ENCODE peak calls at places on chromosome 19, in six cellular contexts. One of them, this sample, is unnamed.

GRCh38 chr19:13585512-13585911 is 79.2 kb upstream of the CACNA1A start:
- DNase-seq in thyroid gland: no peak
- DNase-seq in T-helper 9 cell: no peak
- DNase-seq in astrocyte of the spinal cord: no peak
- DNase-seq in LHCN-M2: no peak
- DNase-seq in cardiac fibroblast: no peak
- DNase-seq in this sample: no peak

GRCh38 chr19:18173054-18173571 is 500 bp upstream of the IFI30 start:
- DNase-seq in thyroid gland: no peak
- DNase-seq in T-helper 9 cell: no peak
- DNase-seq in astrocyte of the spinal cord: no peak
- DNase-seq in LHCN-M2: peak; percentile 58
- DNase-seq in cardiac fibroblast: peak; percentile 67
- DNase-seq in this sample: no peak

GRCh38 chr19:5445667-5446066 is 9.6 kb upstream of the ZNRF4 start:
- DNase-seq in thyroid gland: no peak
- DNase-seq in T-helper 9 cell: no peak
- DNase-seq in astrocyte of the spinal cord: no peak
- DNase-seq in LHCN-M2: no peak
- DNase-seq in cardiac fibroblast: peak; percentile 16
- DNase-seq in this sample: no peak

GRCh38 chr19:15180451-15181390 is 20.1 kb downstream of the NOTCH3 start:
- DNase-seq in thyroid gland: no peak
- DNase-seq in T-helper 9 cell: no peak
- DNase-seq in astrocyte of the spinal cord: no peak
- DNase-seq in LHCN-M2: no peak
- DNase-seq in cardiac fibroblast: no peak
- DNase-seq in this sample: no peak

GRCh38 chr19:48548253-48548911 is 3.6 kb upstream of the SULT2B1 start:
- DNase-seq in thyroid gland: no peak
- DNase-seq in T-helper 9 cell: no peak
- DNase-seq in astrocyte of the spinal cord: no peak
- DNase-seq in LHCN-M2: no peak
- DNase-seq in cardiac fibroblast: no peak
- DNase-seq in this sample: no peak

GRCh38 chr19:1260749-1261511 is 8.2 kb upstream of the CIRBP start:
- DNase-seq in thyroid gland: peak; percentile 96
- DNase-seq in T-helper 9 cell: peak; percentile 94
- DNase-seq in astrocyte of the spinal cord: peak; percentile 97
- DNase-seq in LHCN-M2: peak; percentile 94
- DNase-seq in cardiac fibroblast: peak; percentile 97
- DNase-seq in this sample: peak; percentile 97

GRCh38 chr19:39645800-39646411 is 9.8 kb upstream of the LGALS16 start:
- DNase-seq in thyroid gland: peak; percentile 33
- DNase-seq in T-helper 9 cell: no peak
- DNase-seq in astrocyte of the spinal cord: peak; percentile 14
- DNase-seq in LHCN-M2: peak; percentile 18
- DNase-seq in cardiac fibroblast: peak; percentile 42
- DNase-seq in this sample: peak; percentile 36

GRCh38 chr19:31231181-31231580 is 118.1 kb downstream of the TSHZ3 start:
- DNase-seq in thyroid gland: no peak
- DNase-seq in T-helper 9 cell: no peak
- DNase-seq in astrocyte of the spinal cord: peak; percentile 30
- DNase-seq in LHCN-M2: peak; percentile 30
- DNase-seq in cardiac fibroblast: peak; percentile 7
- DNase-seq in this sample: no peak

GRCh38 chr19:12137541-12137940 is 2.6 kb downstream of the ZNF20 start:
- DNase-seq in thyroid gland: no peak
- DNase-seq in T-helper 9 cell: no peak
- DNase-seq in astrocyte of the spinal cord: no peak
- DNase-seq in LHCN-M2: no peak
- DNase-seq in cardiac fibroblast: no peak
- DNase-seq in this sample: peak; percentile 54

GRCh38 chr19:7971553-7972520 is 28.4 kb upstream of the TIMM44 start:
- DNase-seq in thyroid gland: no peak
- DNase-seq in T-helper 9 cell: no peak
- DNase-seq in astrocyte of the spinal cord: no peak
- DNase-seq in LHCN-M2: no peak
- DNase-seq in cardiac fibroblast: no peak
- DNase-seq in this sample: no peak

GRCh38 chr19:33496496-33496895 is 25.1 kb downstream of the PEPD start:
- DNase-seq in thyroid gland: no peak
- DNase-seq in T-helper 9 cell: no peak
- DNase-seq in astrocyte of the spinal cord: no peak
- DNase-seq in LHCN-M2: no peak
- DNase-seq in cardiac fibroblast: no peak
- DNase-seq in this sample: no peak

GRCh38 chr19:3774621-3775373 is 2.8 kb upstream of the RAX2 start:
- DNase-seq in thyroid gland: no peak
- DNase-seq in T-helper 9 cell: no peak
- DNase-seq in astrocyte of the spinal cord: no peak
- DNase-seq in LHCN-M2: no peak
- DNase-seq in cardiac fibroblast: no peak
- DNase-seq in this sample: no peak

GRCh38 chr19:18428837-18429674 is 8.9 kb downstream of the ISYNA1 start:
- DNase-seq in thyroid gland: peak; percentile 64
- DNase-seq in T-helper 9 cell: peak; percentile 84
- DNase-seq in astrocyte of the spinal cord: peak; percentile 95
- DNase-seq in LHCN-M2: peak; percentile 61
- DNase-seq in cardiac fibroblast: peak; percentile 81
- DNase-seq in this sample: peak; percentile 92

GRCh38 chr19:15640294-15640903 is at the start of gene CYP4F3:
- DNase-seq in thyroid gland: peak; percentile 75
- DNase-seq in T-helper 9 cell: no peak
- DNase-seq in astrocyte of the spinal cord: no peak
- DNase-seq in LHCN-M2: no peak
- DNase-seq in cardiac fibroblast: no peak
- DNase-seq in this sample: no peak

GRCh38 chr19:35076026-35076370 is 34.5 kb downstream of the HPN start:
- DNase-seq in thyroid gland: no peak
- DNase-seq in T-helper 9 cell: no peak
- DNase-seq in astrocyte of the spinal cord: no peak
- DNase-seq in LHCN-M2: no peak
- DNase-seq in cardiac fibroblast: no peak
- DNase-seq in this sample: no peak

GRCh38 chr19:5850743-5851293 is 431 bp downstream of the FUT3 start:
- DNase-seq in thyroid gland: peak; percentile 86
- DNase-seq in T-helper 9 cell: no peak
- DNase-seq in astrocyte of the spinal cord: peak; percentile 55
- DNase-seq in LHCN-M2: peak; percentile 14
- DNase-seq in cardiac fibroblast: peak; percentile 75
- DNase-seq in this sample: no peak

GRCh38 chr19:41409288-41409687 is 11.7 kb downstream of the BCKDHA start:
- DNase-seq in thyroid gland: peak; percentile 86
- DNase-seq in T-helper 9 cell: no peak
- DNase-seq in astrocyte of the spinal cord: peak; percentile 25
- DNase-seq in LHCN-M2: peak; percentile 42
- DNase-seq in cardiac fibroblast: peak; percentile 56
- DNase-seq in this sample: no peak

GRCh38 chr19:54606891-54607781 is 13.7 kb downstream of the LILRA1 start:
- DNase-seq in thyroid gland: no peak
- DNase-seq in T-helper 9 cell: no peak
- DNase-seq in astrocyte of the spinal cord: no peak
- DNase-seq in LHCN-M2: no peak
- DNase-seq in cardiac fibroblast: no peak
- DNase-seq in this sample: no peak

GRCh38 chr19:46303345-46303701 is 6.5 kb downstream of the HIF3A start:
- DNase-seq in thyroid gland: no peak
- DNase-seq in T-helper 9 cell: no peak
- DNase-seq in astrocyte of the spinal cord: no peak
- DNase-seq in LHCN-M2: no peak
- DNase-seq in cardiac fibroblast: no peak
- DNase-seq in this sample: no peak

GRCh38 chr19:37551123-37551993 is 43.2 kb downstream of the ZNF571 start:
- DNase-seq in thyroid gland: no peak
- DNase-seq in T-helper 9 cell: peak; percentile 24
- DNase-seq in astrocyte of the spinal cord: peak; percentile 70
- DNase-seq in LHCN-M2: no peak
- DNase-seq in cardiac fibroblast: peak; percentile 76
- DNase-seq in this sample: peak; percentile 71

GRCh38 chr19:2057484-2058469 is 6.7 kb upstream of the MKNK2 start:
- DNase-seq in thyroid gland: no peak
- DNase-seq in T-helper 9 cell: no peak
- DNase-seq in astrocyte of the spinal cord: no peak
- DNase-seq in LHCN-M2: no peak
- DNase-seq in cardiac fibroblast: no peak
- DNase-seq in this sample: no peak

GRCh38 chr19:38213911-38214625 is 10.0 kb downstream of the DPF1 start:
- DNase-seq in thyroid gland: peak; percentile 27
- DNase-seq in T-helper 9 cell: peak; percentile 36
- DNase-seq in astrocyte of the spinal cord: peak; percentile 93
- DNase-seq in LHCN-M2: peak; percentile 91
- DNase-seq in cardiac fibroblast: peak; percentile 31
- DNase-seq in this sample: peak; percentile 92

GRCh38 chr19:45079063-45079910 is at the start of gene GEMIN7:
- DNase-seq in thyroid gland: peak; percentile 72
- DNase-seq in T-helper 9 cell: peak; percentile 68
- DNase-seq in astrocyte of the spinal cord: peak; percentile 76
- DNase-seq in LHCN-M2: peak; percentile 66
- DNase-seq in cardiac fibroblast: peak; percentile 70
- DNase-seq in this sample: peak; percentile 84

This sample was measured in activated CD8-positive, alpha-beta T cell treated with anti-CD3 and anti-CD28 coated beads for 36 hours.